ENCODE peak calls at places on chromosomes 16 and 17, in eight cellular contexts. A is neuronal stem cell, X is cardiac muscle cell, Q is upper lobe of right lung, U is endodermal cell, B is mucosa of descending colon, I is tibial artery, F is testis. E is an unnamed sample. For H3K9me3, the result is how much of the 10 kb centered on the place peaks cover.

GRCh38 chr17:1947229-1947742 is 77.8 kb downstream of the RTN4RL1 start:
- DNase-seq in A (peak), X (no peak), Q (no peak), U (no peak), B (no peak), I (no peak), F (no peak), E (no peak)

GRCh38 chr16:2429771-2430663 is 770 bp downstream of the CCNF start:
- DNase-seq in A (no peak), X (peak), Q (no peak), U (peak), B (no peak), I (no peak), F (peak), E (peak)

GRCh38 chr17:82226809-82227628 is 1.8 kb upstream of the SLC16A3 start:
- DNase-seq in A (no peak), X (no peak), Q (peak), U (no peak), B (no peak), I (no peak), F (no peak), E (no peak)

GRCh38 chr16:2764718-2765117 is 12.3 kb downstream of the SRRM2 start:
- DNase-seq in A (no peak), X (no peak), Q (no peak), U (no peak), B (no peak), I (no peak), F (no peak), E (no peak)

GRCh38 chr16:3087243-3087791 is 11.8 kb downstream of the ZSCAN10 start:
- DNase-seq in A (no peak), X (peak), Q (no peak), U (peak), B (no peak), I (no peak), F (no peak), E (no peak)

GRCh38 chr17:80262775-80263244 is 2.2 kb downstream of the RNF213 start:
- DNase-seq in A (no peak), X (no peak), Q (peak), U (peak), B (peak), I (no peak), F (no peak), E (no peak)

GRCh38 chr16:57257455-57258070 is 12.5 kb downstream of the ARL2BP start:
- DNase-seq in A (no peak), X (no peak), Q (peak), U (no peak), B (peak), I (no peak), F (no peak), E (no peak)

GRCh38 chr16:72689851-72690250 is 358.1 kb downstream of the ZFHX3 start:
- DNase-seq in A (no peak), X (peak), Q (no peak), U (no peak), B (no peak), I (no peak), F (no peak), E (no peak)

GRCh38 chr17:63649813-63650212 is 27.6 kb downstream of the MAP3K3 start:
- DNase-seq in A (no peak), X (no peak), Q (no peak), U (no peak), B (no peak), I (peak), F (no peak), E (no peak)

GRCh38 chr17:80855968-80856862 is 135.4 kb upstream of the CHMP6 start:
- DNase-seq in A (no peak), X (peak), Q (no peak), U (peak), B (peak), I (peak), F (no peak), E (peak)

GRCh38 chr16:1002399-1003161 is 21.0 kb downstream of the SOX8 start:
- DNase-seq in A (no peak), X (peak), Q (no peak), U (peak), B (no peak), I (no peak), F (no peak), E (peak)

GRCh38 chr17:80084773-80085172 is 16.6 kb upstream of the GAA start:
- DNase-seq in A (no peak), X (no peak), Q (no peak), U (no peak), B (no peak), I (no peak), F (no peak), E (no peak)

GRCh38 chr17:78128616-78129384 is at the start of gene TMC6:
- DNase-seq in A (peak), X (no peak), Q (peak), U (peak), B (peak), I (no peak), F (no peak), E (no peak)

GRCh38 chr17:62178579-62178978 is 113.5 kb upstream of the MED13 start:
- DNase-seq in A (no peak), X (peak), Q (no peak), U (no peak), B (no peak), I (no peak), F (no peak), E (peak)

GRCh38 chr16:81815429-81815766 is 36.3 kb downstream of the PLCG2 start:
- DNase-seq in A (no peak), X (no peak), Q (no peak), U (peak), B (no peak), I (no peak), F (no peak), E (no peak)

GRCh38 chr16:53091508-53092211 is 36.9 kb downstream of the CHD9 start:
- DNase-seq in A (peak), X (peak), Q (no peak), U (peak), B (peak), I (peak), F (peak), E (peak)

GRCh38 chr17:49703557-49704277 is 4.0 kb downstream of the SLC35B1 start:
- DNase-seq in A (no peak), X (peak), Q (no peak), U (peak), B (no peak), I (no peak), F (peak), E (peak)

GRCh38 chr17:17900615-17901520 is 64.1 kb upstream of the SREBF1 start:
- DNase-seq in A (no peak), X (peak), Q (peak), U (peak), B (peak), I (peak), F (peak), E (peak)

DNA sequence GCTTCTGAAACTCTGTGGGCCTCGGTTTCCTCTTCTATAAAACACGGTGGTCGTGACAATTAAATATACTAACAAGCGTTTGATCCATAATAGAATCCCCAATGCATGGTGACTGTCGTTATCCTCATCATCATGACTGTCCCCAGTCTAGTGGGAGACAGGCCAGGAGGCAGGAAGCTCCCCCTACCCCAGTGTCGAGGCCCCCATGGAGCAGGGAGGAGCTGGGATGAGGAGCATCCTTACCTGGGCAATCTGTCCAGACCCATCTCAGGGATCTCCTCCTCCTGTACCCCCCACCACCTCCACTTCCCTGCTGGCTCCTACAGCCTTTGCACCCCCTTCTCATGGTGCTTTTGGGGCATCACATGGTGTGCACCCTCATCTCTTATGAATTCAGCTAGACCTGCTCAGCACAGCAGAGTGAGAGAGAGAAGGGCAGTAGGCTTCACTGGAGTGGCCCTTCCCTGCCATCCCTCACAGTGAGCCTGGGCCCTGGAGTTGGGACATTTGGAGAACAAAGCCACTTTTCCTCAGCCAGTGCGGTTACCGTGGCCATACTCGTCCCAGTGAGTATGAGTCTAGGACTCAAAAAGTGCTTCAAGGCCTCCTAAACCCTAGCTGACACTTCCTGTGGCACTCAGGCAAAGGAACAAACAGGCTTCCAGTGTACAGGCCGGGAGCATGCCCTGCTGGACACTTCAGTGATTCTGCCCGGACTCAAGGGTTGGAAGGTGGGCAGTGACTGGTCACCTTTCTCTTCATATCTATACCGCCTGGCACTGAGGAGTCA is 148.6 kb downstream of the CLEC16A start:
- DNase-seq in A (no peak), X (no peak), Q (peak), U (no peak), B (no peak), I (no peak), F (no peak), E (no peak)
- H3K9me3 ChIP-seq in A (under half), X (under half), Q (under half), U (under half), B (under half), I (under half), F (under half), E (under half)

DNA sequence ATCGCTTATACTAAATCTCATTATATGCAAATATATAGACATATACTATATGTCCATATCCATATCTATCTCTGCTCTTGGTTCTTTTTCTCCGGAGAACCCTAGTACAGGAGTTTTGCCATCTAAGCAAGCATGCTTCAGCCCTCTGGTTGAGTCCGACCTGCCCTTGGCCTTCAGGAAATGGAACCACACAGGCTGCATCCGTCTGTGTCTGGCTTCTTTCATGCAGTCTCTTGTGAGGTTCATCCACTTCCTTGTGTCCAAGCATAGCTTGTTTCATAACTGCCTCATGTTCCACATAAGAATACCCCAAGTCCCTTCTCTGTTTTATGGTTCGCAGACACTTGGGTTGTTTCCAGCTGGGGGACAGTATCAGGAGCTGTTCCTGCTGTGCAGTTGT is 16.8 kb downstream of the SNX20 start:
- DNase-seq in A (no peak), X (no peak), Q (no peak), U (no peak), B (no peak), I (no peak), F (no peak), E (no peak)
- H3K4me3 ChIP-seq in A (no peak), X (no peak), Q (no peak), U (no peak), B (no peak), I (no peak), F (no peak), E (no peak)

DNA sequence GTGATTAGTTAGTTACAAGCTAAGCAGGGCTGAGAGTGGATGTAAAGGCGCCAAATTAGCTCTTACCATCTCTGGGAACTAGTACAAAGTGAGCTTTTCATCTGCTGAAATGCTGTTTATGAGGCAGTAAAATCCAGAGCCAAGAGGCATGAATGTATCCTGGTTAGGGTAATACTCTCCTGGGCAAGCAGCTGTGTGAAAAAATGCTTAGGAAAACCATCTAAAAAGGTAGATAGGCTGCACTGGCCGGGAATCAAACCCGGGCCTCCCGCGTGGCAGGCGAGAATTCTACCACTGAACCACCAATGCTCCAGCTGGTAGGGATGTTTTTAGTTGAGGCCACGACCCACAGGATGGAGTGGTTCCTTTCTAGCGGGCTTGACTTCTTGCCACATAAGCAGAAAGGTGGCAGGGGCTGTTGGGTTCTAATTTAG is 23.0 kb downstream of the VAC14 start:
- DNase-seq in A (no peak), X (no peak), Q (peak), U (no peak), B (no peak), I (no peak), F (no peak), E (peak)
- H3K9me3 ChIP-seq in A (under half), X (under half), Q (under half), U (under half), B (under half), I (under half), F (under half), E (under half)

DNA sequence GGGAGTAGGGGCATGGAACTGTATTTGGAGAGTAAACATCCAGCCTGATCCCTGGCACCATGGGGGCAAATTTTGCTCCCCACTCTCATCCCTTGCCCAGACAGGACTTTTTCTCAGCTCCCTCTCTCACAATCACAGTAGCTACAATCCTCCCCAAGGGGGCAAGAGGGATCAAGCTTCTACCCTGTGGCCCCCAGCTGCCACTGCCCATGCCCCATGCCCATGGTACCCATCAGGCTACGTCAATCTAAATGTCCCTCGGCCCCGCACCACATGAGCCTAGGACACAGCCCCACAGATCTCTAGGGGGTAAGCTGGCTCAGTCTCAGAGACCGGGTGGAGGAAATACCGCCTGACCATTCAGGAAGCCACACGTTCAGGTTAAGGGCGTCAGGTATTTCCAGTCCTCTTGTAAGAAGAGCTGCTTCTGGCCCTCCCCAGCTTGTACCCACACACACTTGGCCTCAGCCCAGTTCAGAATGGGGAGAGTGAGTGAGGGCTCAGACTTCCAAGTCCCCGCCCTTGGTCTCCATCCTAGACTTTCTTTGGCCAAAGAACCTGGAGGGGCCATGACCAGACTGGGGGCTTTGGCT is 1.8 kb downstream of the CACNB1 start:
- DNase-seq in A (no peak), X (no peak), Q (peak), U (no peak), B (no peak), I (peak), F (no peak), E (no peak)
- H3K4me3 ChIP-seq in A (no peak), X (no peak), Q (peak), U (no peak), B (no peak), I (peak), F (no peak), E (no peak)

GRCh38 chr16:35751191-35751941 is 2292.0 kb downstream of the TP53TG3F start:
- DNase-seq in A (no peak), X (no peak), Q (no peak), U (no peak), B (peak), I (no peak), F (no peak), E (no peak)

GRCh38 chr16:35753559-35754390 is 2294.4 kb downstream of the TP53TG3F start:
- DNase-seq in A (no peak), X (no peak), Q (no peak), U (no peak), B (peak), I (no peak), F (no peak), E (no peak)

GRCh38 chr16:35752773-35753558 is 2293.6 kb downstream of the TP53TG3F start:
- DNase-seq in A (no peak), X (no peak), Q (no peak), U (no peak), B (peak), I (no peak), F (no peak), E (no peak)

GRCh38 chr16:35752012-35752772 is 2292.8 kb downstream of the TP53TG3F start:
- DNase-seq in A (no peak), X (no peak), Q (no peak), U (no peak), B (peak), I (no peak), F (no peak), E (no peak)

DNA sequence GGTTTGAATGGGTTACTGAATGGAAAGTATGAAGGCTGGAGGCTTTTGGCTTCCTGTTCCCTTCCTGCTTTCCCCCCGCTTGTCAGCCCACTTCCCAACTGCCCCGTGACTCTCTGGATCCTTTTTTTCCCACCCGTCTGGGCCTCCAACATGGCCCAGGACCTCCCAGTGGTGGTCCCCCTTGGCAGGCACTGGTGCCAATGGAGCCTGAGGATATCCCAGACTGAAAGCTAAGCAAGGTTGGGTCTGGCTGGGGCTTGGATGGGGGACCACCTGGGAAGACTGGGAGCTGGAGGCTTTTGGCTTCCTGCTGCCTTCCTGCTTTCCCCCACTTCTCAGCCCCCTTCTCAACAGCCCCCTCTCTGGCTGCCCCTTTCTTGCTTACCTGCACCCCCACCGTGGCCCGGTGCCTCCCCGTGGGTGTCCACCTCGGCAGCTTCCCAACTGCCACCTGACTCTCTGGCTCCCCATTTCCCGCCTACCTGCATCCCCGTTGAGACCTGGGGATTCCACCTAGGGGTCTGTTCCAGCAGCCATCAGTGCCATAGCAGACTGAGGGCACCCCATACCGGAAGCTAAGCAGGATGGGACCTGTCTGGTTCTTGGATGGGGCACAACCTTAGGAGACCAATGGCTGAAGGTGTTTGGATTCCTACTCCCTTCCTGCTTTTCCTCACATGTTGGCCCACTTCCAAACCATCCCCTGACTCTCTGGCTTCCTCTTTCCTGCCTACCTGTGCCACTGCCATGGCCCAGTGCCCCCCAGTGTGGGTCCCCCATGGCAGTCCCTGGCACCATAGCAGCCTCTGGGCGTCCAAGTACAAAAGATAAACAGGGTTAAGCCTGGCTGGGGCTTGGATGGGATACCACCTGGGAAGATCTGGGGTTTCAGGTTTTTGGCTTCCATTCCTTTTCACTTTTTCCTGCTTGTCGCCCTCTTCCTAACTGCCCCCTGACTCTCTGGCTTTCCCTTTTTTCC is 2295.3 kb downstream of the TP53TG3F start:
- DNase-seq in A (no peak), X (no peak), Q (no peak), U (no peak), B (peak), I (no peak), F (no peak), E (no peak)
- H3K9me3 ChIP-seq in A (under half), X (under half), Q (under half), U (half or more), B (half or more), I (under half), F (under half), E (under half)

DNA sequence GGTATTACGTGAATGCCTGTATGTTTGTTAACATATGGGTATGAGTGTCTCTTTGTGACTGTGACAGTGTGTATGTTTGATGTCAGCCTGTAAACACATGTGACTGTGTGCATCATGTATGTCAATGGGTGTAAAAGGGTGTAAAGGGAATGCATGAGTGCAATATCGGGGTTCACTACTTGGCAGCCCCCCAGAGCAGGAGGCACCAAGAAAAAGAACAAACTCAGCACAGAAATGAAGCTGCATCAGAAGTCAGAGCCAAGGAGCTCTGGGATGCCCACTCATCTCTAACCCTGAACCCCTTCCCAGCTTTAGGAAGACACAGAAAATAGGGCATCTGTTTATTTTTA is 2.1 kb upstream of the HOXB6 start:
- DNase-seq in A (no peak), X (no peak), Q (no peak), U (no peak), B (no peak), I (no peak), F (no peak), E (no peak)
- H3K4me3 ChIP-seq in A (no peak), X (no peak), Q (no peak), U (no peak), B (no peak), I (no peak), F (no peak), E (no peak)

DNA sequence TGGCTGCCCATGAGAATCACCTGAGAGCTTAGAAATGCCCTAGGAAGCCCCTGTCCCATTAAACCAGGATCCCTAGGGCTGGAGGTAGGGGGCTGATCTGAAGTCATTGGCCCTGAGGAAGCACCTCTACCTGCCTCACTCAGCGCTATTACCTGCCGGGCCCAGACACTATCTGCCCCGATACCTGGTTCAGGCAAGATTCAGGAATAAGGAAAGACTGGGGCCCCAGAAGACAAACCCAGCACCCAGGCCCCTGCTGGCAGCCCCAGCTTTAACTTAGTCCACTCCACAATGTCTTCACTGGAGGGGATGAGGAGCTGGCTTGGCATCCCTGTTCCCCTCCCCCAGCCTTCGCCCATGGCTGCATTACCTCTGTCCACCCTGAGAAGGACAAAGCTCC is 126.3 kb downstream of the GAS7 start:
- DNase-seq in A (no peak), X (no peak), Q (no peak), U (no peak), B (no peak), I (no peak), F (no peak), E (no peak)
- H3K9me3 ChIP-seq in A (under half), X (under half), Q (under half), U (under half), B (under half), I (under half), F (under half), E (under half)

E was measured in MG63.